ENCODE peak calls at places on chromosome 18, in nine cellular contexts. Y is brain microvascular endothelial cell; I is sigmoid colon; K is PC-9; W is HCT116; F is MM.1S; B is CD8-positive, alpha-beta T cell; T is suprapubic skin; S is epithelial cell of prostate. X is an unnamed sample.

GRCh38 chr18:67845035-67845434 is 328.5 kb upstream of the DSEL start:
- DNase-seq in Y (peak), I (no peak), K (no peak), W (no peak), F (no peak), B (no peak), T (no peak), S (no peak), X (no peak)

GRCh38 chr18:75223687-75224347 is 13.2 kb downstream of the TSHZ1 start:
- DNase-seq in Y (no peak), I (no peak), K (no peak), W (no peak), F (no peak), B (no peak), T (no peak), S (no peak), X (no peak)

GRCh38 chr18:29184654-29185053 is 1007.7 kb upstream of the CDH2 start:
- DNase-seq in Y (peak), I (no peak), K (no peak), W (no peak), F (no peak), B (no peak), T (no peak), S (no peak), X (no peak)

GRCh38 chr18:36692909-36693308 is 135.9 kb downstream of the TPGS2 start:
- DNase-seq in Y (no peak), I (no peak), K (no peak), W (no peak), F (no peak), B (no peak), T (no peak), S (no peak), X (no peak)

GRCh38 chr18:41121116-41121826 is 833.8 kb upstream of the PIK3C3 start:
- DNase-seq in Y (peak), I (no peak), K (no peak), W (no peak), F (no peak), B (no peak), T (no peak), S (no peak), X (no peak)

GRCh38 chr18:8611916-8612576 is 2.8 kb downstream of the RAB12 start:
- DNase-seq in Y (no peak), I (no peak), K (peak), W (no peak), F (no peak), B (no peak), T (no peak), S (peak), X (no peak)

GRCh38 chr18:525066-525797 is 24.7 kb upstream of the COLEC12 start:
- DNase-seq in Y (peak), I (no peak), K (no peak), W (no peak), F (no peak), B (no peak), T (no peak), S (peak), X (no peak)

GRCh38 chr18:40234217-40234616 is 1720.8 kb upstream of the PIK3C3 start:
- DNase-seq in Y (no peak), I (no peak), K (no peak), W (no peak), F (no peak), B (no peak), T (no peak), S (no peak), X (no peak)

GRCh38 chr18:76398295-76398694 is 96.7 kb downstream of the ZNF516 start:
- DNase-seq in Y (no peak), I (no peak), K (no peak), W (no peak), F (no peak), B (no peak), T (no peak), S (no peak), X (no peak)

GRCh38 chr18:74040459-74041332 is 106.9 kb downstream of the FBXO15 start:
- DNase-seq in Y (no peak), I (no peak), K (peak), W (peak), F (peak), B (peak), T (no peak), S (no peak), X (peak)

GRCh38 chr18:23619388-23619873 is 33.1 kb upstream of the NPC1 start:
- DNase-seq in Y (no peak), I (no peak), K (no peak), W (no peak), F (no peak), B (no peak), T (no peak), S (no peak), X (no peak)

GRCh38 chr18:63249781-63250180 is 69.8 kb downstream of the BCL2 start:
- DNase-seq in Y (no peak), I (no peak), K (no peak), W (no peak), F (no peak), B (peak), T (no peak), S (no peak), X (no peak)

GRCh38 chr18:35467624-35468016 is 30.1 kb downstream of the INO80C start:
- DNase-seq in Y (no peak), I (no peak), K (no peak), W (no peak), F (no peak), B (no peak), T (no peak), S (no peak), X (no peak)
- H3K27ac ChIP-seq in Y (no peak), I (no peak), K (no peak), W (no peak), F (no peak), B (no peak), T (no peak), S (no peak), X (no peak)

GRCh38 chr18:10231220-10231619 is 223.2 kb upstream of the APCDD1 start:
- DNase-seq in Y (no peak), I (no peak), K (no peak), W (no peak), F (no peak), B (no peak), T (no peak), S (no peak), X (no peak)

GRCh38 chr18:10225300-10225699 is 229.1 kb upstream of the APCDD1 start:
- DNase-seq in Y (no peak), I (no peak), K (no peak), W (no peak), F (no peak), B (no peak), T (no peak), S (no peak), X (no peak)

GRCh38 chr18:10228380-10228779 is 226.1 kb upstream of the APCDD1 start:
- DNase-seq in Y (no peak), I (no peak), K (no peak), W (no peak), F (no peak), B (no peak), T (no peak), S (no peak), X (no peak)

GRCh38 chr18:10230072-10230471 is 224.4 kb upstream of the APCDD1 start:
- DNase-seq in Y (peak), I (no peak), K (no peak), W (peak), F (no peak), B (no peak), T (no peak), S (peak), X (peak)

GRCh38 chr18:10226971-10227370 is 227.5 kb upstream of the APCDD1 start:
- DNase-seq in Y (no peak), I (no peak), K (no peak), W (no peak), F (no peak), B (no peak), T (no peak), S (no peak), X (no peak)
- H3K27ac ChIP-seq in Y (no peak), I (no peak), K (no peak), W (no peak), F (no peak), B (no peak), T (no peak), S (no peak), X (no peak)

DNA sequence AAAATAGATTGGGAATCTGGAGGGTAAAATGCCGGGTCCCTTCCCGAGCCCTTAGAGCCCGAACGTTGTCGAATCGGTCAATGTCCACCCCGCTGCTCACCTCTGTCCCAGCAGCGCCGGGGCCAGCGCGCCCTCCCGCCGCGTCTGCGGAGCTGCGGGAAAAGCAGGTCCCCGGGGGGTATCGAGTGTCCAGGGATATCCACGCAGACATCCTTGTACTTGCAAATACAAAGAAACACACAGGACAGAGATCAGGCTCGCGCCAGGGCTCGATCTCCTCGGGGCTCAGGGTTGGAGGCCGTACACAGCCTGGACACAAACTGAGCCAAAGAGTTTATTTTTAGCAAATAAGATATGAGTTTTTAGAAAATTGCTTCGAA is 2.3 kb upstream of the GATA6 start:
- DNase-seq in Y (no peak), I (no peak), K (no peak), W (no peak), F (no peak), B (no peak), T (no peak), S (no peak), X (no peak)
- H3K27ac ChIP-seq in Y (no peak), I (peak), K (no peak), W (no peak), F (no peak), B (no peak), T (no peak), S (no peak), X (peak)

GRCh38 chr18:10269226-10269625 is 185.2 kb upstream of the APCDD1 start:
- DNase-seq in Y (no peak), I (no peak), K (no peak), W (no peak), F (no peak), B (no peak), T (no peak), S (no peak), X (no peak)
- H3K27ac ChIP-seq in Y (no peak), I (no peak), K (no peak), W (no peak), F (no peak), B (no peak), T (no peak), S (no peak), X (no peak)

GRCh38 chr18:9706081-9706935 is 1.8 kb upstream of the RAB31 start:
- DNase-seq in Y (peak), I (peak), K (no peak), W (no peak), F (no peak), B (no peak), T (peak), S (no peak), X (no peak)
- H3K27ac ChIP-seq in Y (peak), I (peak), K (peak), W (no peak), F (no peak), B (no peak), T (no peak), S (peak), X (no peak)

GRCh38 chr18:44789704-44790103 is 109.0 kb downstream of the SETBP1 start:
- DNase-seq in Y (no peak), I (no peak), K (peak), W (no peak), F (no peak), B (no peak), T (no peak), S (no peak), X (no peak)
- H3K27ac ChIP-seq in Y (no peak), I (peak), K (peak), W (no peak), F (no peak), B (no peak), T (no peak), S (peak), X (no peak)

GRCh38 chr18:49563130-49563540 is 1.3 kb downstream of the LIPG start:
- DNase-seq in Y (no peak), I (no peak), K (no peak), W (peak), F (no peak), B (no peak), T (no peak), S (peak), X (no peak)

GRCh38 chr18:49562481-49563129 is 748 bp downstream of the LIPG start:
- DNase-seq in Y (no peak), I (no peak), K (no peak), W (no peak), F (no peak), B (no peak), T (no peak), S (no peak), X (no peak)

GRCh38 chr18:49560277-49561126 is 1.4 kb upstream of the LIPG start:
- DNase-seq in Y (no peak), I (no peak), K (no peak), W (no peak), F (no peak), B (no peak), T (no peak), S (no peak), X (no peak)

GRCh38 chr18:49561127-49561376 is 805 bp upstream of the LIPG start:
- DNase-seq in Y (no peak), I (no peak), K (no peak), W (no peak), F (no peak), B (no peak), T (no peak), S (no peak), X (no peak)

DNA sequence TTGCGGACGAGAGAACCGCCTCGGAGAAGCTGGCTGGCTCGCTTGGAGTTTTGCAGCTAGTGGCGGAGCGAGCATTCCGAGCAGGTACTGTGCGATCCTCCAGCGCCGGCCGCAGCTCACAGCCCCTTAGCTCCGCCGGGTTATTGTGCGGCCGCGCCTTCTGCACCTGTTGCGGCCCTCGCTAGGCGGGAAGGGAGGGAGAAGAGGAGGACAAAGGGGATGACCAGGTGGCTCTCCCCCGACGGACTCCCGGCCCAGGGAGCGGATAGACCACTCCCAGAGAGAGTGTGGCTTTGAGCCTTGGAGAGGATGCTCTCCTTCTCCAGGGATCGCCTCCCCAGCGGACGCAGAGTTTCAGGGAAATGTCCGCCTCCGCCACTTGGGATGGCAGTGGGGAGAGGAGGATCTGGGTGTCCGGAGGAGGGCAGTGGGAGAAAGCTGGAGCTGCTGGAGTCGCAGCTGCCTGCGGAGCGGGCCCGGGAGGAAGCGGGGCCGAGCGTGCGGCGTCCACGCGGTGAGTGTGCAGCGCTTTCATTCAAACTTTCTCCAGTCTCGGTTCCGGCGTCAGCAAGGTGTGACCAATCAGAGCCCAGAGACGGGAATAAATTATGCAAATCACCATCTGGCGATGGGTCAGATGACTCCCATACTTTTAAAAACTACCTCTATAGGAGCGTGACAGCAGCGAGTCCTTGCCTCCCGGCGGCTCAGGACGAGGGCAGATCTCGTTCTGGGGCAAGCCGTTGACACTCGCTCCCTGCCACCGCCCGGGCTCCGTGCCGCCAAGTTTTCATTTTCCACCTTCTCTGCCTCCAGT is at the start of gene LIPG:
- DNase-seq in Y (peak), I (no peak), K (peak), W (peak), F (peak), B (no peak), T (no peak), S (peak), X (peak)
- H3K27ac ChIP-seq in Y (no peak), I (peak), K (peak), W (peak), F (no peak), B (no peak), T (no peak), S (peak), X (no peak)

DNA sequence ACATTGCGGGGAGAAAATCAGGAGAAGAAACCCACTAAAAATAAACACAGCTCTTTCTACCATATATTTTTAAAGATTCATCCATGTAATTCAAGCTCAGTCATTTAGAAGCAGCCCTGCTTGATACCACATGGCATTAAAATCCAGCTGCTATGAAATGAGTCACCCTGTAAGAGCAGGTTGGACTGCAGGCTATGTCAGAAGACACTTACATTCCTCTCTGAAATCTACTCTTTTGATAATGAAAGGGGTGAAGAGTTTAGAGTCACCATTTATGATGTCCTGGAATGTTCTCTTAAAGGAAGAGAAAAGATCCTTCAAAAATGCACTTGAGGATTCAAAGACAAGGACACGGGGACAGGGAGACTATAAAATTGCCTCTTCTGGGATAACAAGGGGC is 100.6 kb upstream of the APCDD1 start:
- DNase-seq in Y (peak), I (no peak), K (no peak), W (no peak), F (no peak), B (no peak), T (no peak), S (peak), X (no peak)
- H3K27ac ChIP-seq in Y (no peak), I (peak), K (no peak), W (no peak), F (no peak), B (no peak), T (peak), S (no peak), X (peak)

GRCh38 chr18:55544028-55544427 is 44.0 kb downstream of the TCF4 start:
- DNase-seq in Y (no peak), I (no peak), K (no peak), W (no peak), F (no peak), B (no peak), T (no peak), S (no peak), X (no peak)
- H3K27ac ChIP-seq in Y (no peak), I (no peak), K (no peak), W (no peak), F (no peak), B (no peak), T (no peak), S (no peak), X (no peak)

X was measured in adrenal gland.